ENCODE peak calls at places on chromosomes 5 and 9, in nine cellular contexts. N is mammary epithelial cell, C is neuronal stem cell, U is kidney epithelial cell, R is heart left ventricle, Q is thoracic aorta, X is ovary, O is GM06990, A is brain microvascular endothelial cell. G is an unnamed sample.

GRCh38 chr5:173327084-173327947 is 898 bp downstream of the STC2 start:
- DNase-seq in X (no peak), Q (no peak), U (no peak), N (peak; percentile 20), A (peak; percentile 54), R (no peak), O (peak; percentile 33), C (peak; percentile 43), G (no peak)

GRCh38 chr5:151038801-151039238 is 18.4 kb downstream of the GPX3 start:
- DNase-seq in C (no peak), U (no peak), O (no peak), N (peak; percentile 68), Q (no peak), A (no peak), X (no peak), R (peak; percentile 48), G (no peak)

GRCh38 chr9:21576331-21577189 is 94.4 kb upstream of the IFNE start:
- DNase-seq in X (no peak), C (peak; percentile 80), U (peak; percentile 86), R (no peak), O (no peak), Q (no peak), N (peak; percentile 90), A (peak; percentile 92), G (no peak)

GRCh38 chr9:72951520-72952393 is 1.1 kb downstream of the ALDH1A1 start:
- DNase-seq in Q (no peak), R (no peak), U (no peak), N (no peak), O (no peak), C (no peak), X (no peak), A (no peak), G (no peak)

GRCh38 chr9:13811876-13812275 is 502.1 kb downstream of the NFIB start:
- DNase-seq in A (no peak), N (peak; percentile 15), U (no peak), X (no peak), R (no peak), Q (no peak), C (no peak), O (no peak), G (no peak)

GRCh38 chr5:27026791-27027190 is 11.6 kb downstream of the CDH9 start:
- DNase-seq in U (no peak), C (no peak), N (no peak), X (no peak), O (no peak), R (no peak), Q (no peak), A (no peak), G (no peak)

GRCh38 chr5:113514263-113514590 is 733 bp downstream of the YTHDC2 start:
- DNase-seq in Q (no peak), N (no peak), R (no peak), A (no peak), X (no peak), C (peak; percentile 24), U (no peak), O (no peak), G (no peak)

GRCh38 chr5:119255571-119256356 is 100.1 kb upstream of the TNFAIP8 start:
- DNase-seq in N (peak; percentile 57), X (no peak), Q (no peak), R (no peak), C (no peak), A (no peak), U (no peak), O (no peak), G (no peak)

GRCh38 chr9:35664531-35665470 is at the start of gene ARHGEF39:
- DNase-seq in R (peak; percentile 92), N (peak; percentile 79), O (peak; percentile 90), X (peak; percentile 85), Q (no peak), U (no peak), A (peak; percentile 53), C (peak; percentile 75), G (peak; percentile 47)

DNA sequence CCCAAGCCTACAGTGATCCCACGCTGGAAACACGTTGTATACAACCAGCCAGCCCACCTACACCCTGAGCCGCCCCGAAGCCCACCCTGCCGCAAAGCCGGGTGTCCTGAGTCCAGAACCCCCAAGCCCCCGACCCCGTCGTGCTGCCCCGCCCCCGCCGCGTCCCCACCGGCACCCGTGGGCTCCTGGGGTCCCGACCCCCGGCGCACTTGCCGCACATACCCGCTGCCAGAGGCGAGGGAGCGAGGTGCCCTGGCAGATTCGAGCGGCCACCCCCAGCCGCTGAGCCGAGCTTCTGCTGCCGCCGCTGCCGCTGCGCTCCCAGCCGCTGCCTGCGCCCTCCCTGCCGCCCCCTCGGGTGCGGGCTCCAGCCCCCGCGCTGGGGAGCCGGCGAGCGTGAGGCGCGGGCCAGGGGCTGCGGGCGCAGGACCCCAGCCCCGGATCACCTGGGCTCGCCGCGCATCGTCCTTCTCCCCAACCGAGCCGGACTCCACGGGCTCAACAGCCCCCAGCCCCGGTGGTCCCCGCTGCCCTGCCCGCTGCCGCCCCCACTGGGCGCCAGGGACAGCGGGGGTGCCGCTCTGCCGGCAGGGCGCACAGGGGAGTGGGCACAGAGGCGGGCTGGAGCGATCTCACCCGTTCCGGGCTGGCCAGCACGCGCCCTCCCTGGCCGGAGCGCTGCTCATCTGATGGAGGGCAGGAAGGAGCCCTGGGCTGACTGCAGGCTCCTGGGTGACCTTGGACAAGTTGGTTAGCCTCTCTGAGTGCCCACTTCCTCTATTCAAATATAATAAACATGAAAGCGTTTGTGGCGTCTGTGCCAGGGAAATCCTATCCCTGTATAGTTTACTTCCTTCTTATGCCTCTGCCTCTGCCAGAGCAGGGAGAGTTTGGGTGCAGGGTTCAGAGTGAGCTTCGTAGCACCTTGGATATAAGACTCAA is at the start of gene HTR4:
- DNase-seq in O (no peak), Q (no peak), C (no peak), A (no peak), X (no peak), R (no peak), U (no peak), N (no peak), G (no peak)
- H3K4me3 ChIP-seq in O (no peak within 1 kb of the TSS), Q (peak within 1 kb of the TSS; percentile 50), C (peak within 1 kb of the TSS; percentile 79), A (no peak within 1 kb of the TSS), X (peak within 1 kb of the TSS; percentile 28), R (peak within 1 kb of the TSS; percentile 60), U (no peak within 1 kb of the TSS), N (no peak within 1 kb of the TSS), G (no peak within 1 kb of the TSS)

GRCh38 chr9:92619601-92620300 is 50.2 kb downstream of the IPPK start:
- DNase-seq in X (peak; percentile 41), O (no peak), A (no peak), R (no peak), C (no peak), U (no peak), Q (no peak), N (no peak), G (no peak)
- H3K36me3 ChIP-seq in X (no peaks in the 10 kb centered on the region), O (peaks cover 19% of the 10 kb centered on the region), A (peaks cover 55% of the 10 kb centered on the region), R (peaks cover 64% of the 10 kb centered on the region), C (peaks cover 76% of the 10 kb centered on the region), U (peaks cover 2% of the 10 kb centered on the region), Q (no peaks in the 10 kb centered on the region), N (peaks cover 10% of the 10 kb centered on the region), G (no peaks in the 10 kb centered on the region)

DNA sequence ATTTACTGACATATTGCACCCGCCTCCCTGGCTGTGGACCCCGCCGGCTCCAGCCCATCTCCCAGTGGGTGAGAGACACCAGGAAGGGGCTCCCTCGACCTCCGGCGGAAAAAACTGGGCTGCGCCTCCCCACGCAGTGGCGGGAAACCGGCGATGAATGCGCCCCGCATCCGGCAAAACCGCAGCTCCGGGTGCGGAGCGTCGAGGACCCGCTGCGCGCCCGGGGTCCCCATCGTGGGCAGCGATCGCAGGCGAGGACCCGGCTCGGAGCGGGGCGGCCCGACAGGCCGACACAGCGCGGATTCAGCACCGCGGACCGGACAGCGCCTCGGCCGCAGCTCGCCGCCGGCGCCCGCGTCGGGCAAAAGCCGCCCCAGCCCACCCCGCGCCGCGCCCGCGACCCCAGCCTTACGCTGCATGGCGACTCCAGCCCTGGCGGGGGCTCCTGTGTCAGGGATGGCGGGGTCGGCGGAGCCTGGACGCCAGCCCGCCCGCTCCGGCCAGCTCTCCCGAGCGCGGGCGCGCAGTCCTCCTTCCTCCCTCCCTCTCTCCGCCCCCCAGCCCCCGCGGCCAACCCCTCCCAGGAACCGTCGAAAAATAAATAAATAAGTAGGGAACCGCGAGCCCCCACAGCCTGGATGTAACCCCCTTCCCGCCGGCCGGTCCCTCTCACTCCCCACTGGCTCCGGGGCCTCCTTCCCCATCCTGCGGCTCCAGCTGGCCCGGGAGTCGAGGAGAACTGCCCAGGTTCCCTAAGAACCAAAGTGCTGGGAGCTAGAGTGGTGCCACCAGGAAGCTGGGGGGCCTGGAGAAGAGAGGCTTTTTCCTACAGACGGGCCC is 3.1 kb downstream of the LHX3 start:
- DNase-seq in Q (no peak), R (no peak), C (peak; percentile 65), X (peak; percentile 63), N (no peak), O (no peak), A (no peak), U (no peak), G (no peak)
- H3K4me3 ChIP-seq in Q (no peak overlapping the region), R (no peak overlapping the region), C (no peak overlapping the region), X (no peak overlapping the region), N (no peak overlapping the region), O (no peak overlapping the region), A (no peak overlapping the region), U (no peak overlapping the region), G (no peak overlapping the region)

GRCh38 chr5:43304520-43304919 is 8.7 kb downstream of the HMGCS1 start:
- DNase-seq in O (peak; percentile 37), A (no peak), Q (no peak), N (no peak), R (no peak), C (no peak), X (no peak), U (no peak), G (no peak)
- H3K36me3 ChIP-seq in O (peaks cover 4% of the 10 kb centered on the region), A (peaks cover 3% of the 10 kb centered on the region), Q (no peaks in the 10 kb centered on the region), N (peaks cover 58% of the 10 kb centered on the region), R (no peaks in the 10 kb centered on the region), C (peaks cover 100% of the 10 kb centered on the region), X (no peaks in the 10 kb centered on the region), U (no peaks in the 10 kb centered on the region), G (no peaks in the 10 kb centered on the region)

DNA sequence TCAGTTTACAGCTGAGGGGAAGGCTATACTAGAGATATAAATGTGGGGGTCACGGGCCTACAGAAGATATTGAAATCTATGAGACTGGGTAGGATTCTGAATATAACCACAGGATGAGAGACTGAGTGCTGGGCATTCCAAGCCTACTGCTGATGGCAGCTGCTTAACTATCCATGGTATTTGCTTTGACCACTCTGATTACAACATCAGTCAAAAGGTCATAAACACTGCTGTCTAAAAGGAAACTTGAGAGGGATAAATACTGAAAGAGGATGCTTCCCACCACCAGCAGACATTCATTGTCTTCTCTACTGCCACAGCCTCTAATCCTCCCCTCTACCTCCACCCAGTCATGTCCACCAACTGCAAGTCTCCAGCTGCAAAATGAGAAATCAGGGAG is 3.8 kb downstream of the ZNF622 start:
- DNase-seq in O (no peak), A (peak; percentile 86), X (no peak), U (peak; percentile 60), C (no peak), R (no peak), Q (no peak), N (peak; percentile 20), G (no peak)
- H3K4me3 ChIP-seq in O (no peak overlapping the region), A (no peak overlapping the region), X (no peak overlapping the region), U (no peak overlapping the region), C (no peak overlapping the region), R (no peak overlapping the region), Q (no peak overlapping the region), N (no peak overlapping the region), G (no peak overlapping the region)

G was measured in tibial nerve.